ENCODE peak calls at places on chromosome 16, in five cellular contexts. X is thoracic aorta, Z is MM.1S, L is heart right ventricle, S is adipocyte. F is an unnamed sample.

GRCh38 chr16:30069575-30070462 is 4.3 kb downstream of the ALDOA start:
- DNase-seq in X (no peak), Z (no peak), L (no peak), S (no peak), F (no peak)

GRCh38 chr16:8959921-8960787 is 3.6 kb downstream of the USP7 start:
- DNase-seq in X (no peak), Z (peak; percentile 63), L (no peak), S (no peak), F (no peak)

GRCh38 chr16:57882797-57883196 is 80.5 kb upstream of the KIFC3 start:
- DNase-seq in X (no peak), Z (no peak), L (no peak), S (peak; percentile 14), F (no peak)

GRCh38 chr16:47213761-47214440 is 70.2 kb upstream of the NETO2 start:
- DNase-seq in X (no peak), Z (no peak), L (no peak), S (no peak), F (no peak)

GRCh38 chr16:2142942-2143868 is 5.2 kb upstream of the RAB26 start:
- DNase-seq in X (no peak), Z (no peak), L (no peak), S (no peak), F (no peak)

GRCh38 chr16:57203451-57203850 is 17.3 kb downstream of the RSPRY1 start:
- DNase-seq in X (no peak), Z (no peak), L (no peak), S (no peak), F (no peak)

GRCh38 chr16:24538756-24539294 is 541 bp upstream of the RBBP6 start:
- DNase-seq in X (no peak), Z (no peak), L (no peak), S (peak; percentile 87), F (no peak)

GRCh38 chr16:81485824-81486554 is 41.4 kb downstream of the CMIP start:
- DNase-seq in X (no peak), Z (no peak), L (no peak), S (no peak), F (no peak)

GRCh38 chr16:88471115-88471514 is 18.0 kb downstream of the ZFPM1 start:
- DNase-seq in X (no peak), Z (no peak), L (no peak), S (no peak), F (no peak)

GRCh38 chr16:75402174-75402820 is 31.0 kb downstream of the CFDP1 start:
- DNase-seq in X (no peak), Z (no peak), L (no peak), S (peak; percentile 61), F (no peak)

GRCh38 chr16:11024333-11025053 is 80.1 kb downstream of the CLEC16A start:
- DNase-seq in X (no peak), Z (no peak), L (no peak), S (no peak), F (no peak)

GRCh38 chr16:61595605-61596004 is 440.6 kb downstream of the CDH8 start:
- DNase-seq in X (no peak), Z (no peak), L (no peak), S (no peak), F (no peak)
- H3K9me3 ChIP-seq in X (peaks cover 14% of the 10 kb centered on the region), Z (no peaks in the 10 kb centered on the region), L (peaks cover 44% of the 10 kb centered on the region), S (peaks cover 21% of the 10 kb centered on the region), F (no peaks in the 10 kb centered on the region)

GRCh38 chr16:3305109-3306068 is at the start of the genes TIGD7 and ZNF75A:
- DNase-seq in X (peak; percentile 42), Z (peak; percentile 90), L (peak; percentile 89), S (peak; percentile 94), F (peak; percentile 66)
- H3K9me3 ChIP-seq in X (peaks cover 53% of the 10 kb centered on the region), Z (no peaks in the 10 kb centered on the region), L (peaks cover 68% of the 10 kb centered on the region), S (peaks cover 50% of the 10 kb centered on the region), F (peaks cover 16% of the 10 kb centered on the region)

DNA sequence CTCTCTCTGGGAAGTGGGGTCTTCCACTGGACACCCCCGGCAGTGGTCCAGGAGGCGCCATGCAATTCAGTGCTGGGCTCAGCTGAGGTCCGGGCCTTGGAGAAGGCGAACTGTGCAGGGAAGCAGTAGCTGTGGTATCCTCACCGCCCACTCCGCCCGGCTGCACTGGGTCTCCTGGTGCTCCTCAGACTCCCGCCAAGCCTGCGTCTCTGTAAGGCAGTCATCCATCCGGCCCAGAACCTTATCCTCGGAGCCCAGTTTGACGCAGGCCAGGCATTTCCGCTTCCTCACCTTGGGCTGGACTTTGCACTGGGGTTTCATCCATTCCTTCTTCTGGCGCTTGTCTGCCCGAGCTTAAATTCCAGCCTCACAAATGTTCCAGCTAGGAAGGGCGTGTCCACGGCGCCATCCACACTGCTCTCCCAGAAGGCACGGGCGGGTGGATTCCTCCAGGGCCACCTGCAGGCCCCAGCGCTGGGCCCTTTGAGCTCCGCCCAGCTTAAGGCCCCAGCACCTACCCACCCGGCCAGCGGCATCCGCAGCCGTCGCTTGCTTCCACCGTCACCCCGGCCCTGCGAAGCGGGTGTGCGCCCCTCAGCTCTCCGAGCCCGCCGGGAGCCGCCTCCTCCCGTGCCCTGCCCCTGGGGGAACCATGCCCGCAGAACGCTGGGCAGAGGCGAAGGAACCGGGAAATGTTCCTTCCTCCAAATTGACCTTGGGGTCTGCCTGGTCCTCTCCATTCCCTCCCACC is 1884.8 kb downstream of the TP53TG3F start:
- DNase-seq in X (no peak), Z (no peak), L (no peak), S (no peak), F (no peak)
- H3K9me3 ChIP-seq in X (peaks cover 8% of the 10 kb centered on the region), Z (no peaks in the 10 kb centered on the region), L (peaks cover 16% of the 10 kb centered on the region), S (peaks cover 14% of the 10 kb centered on the region), F (no peaks in the 10 kb centered on the region)

GRCh38 chr16:78990309-78990701 is 610.2 kb downstream of the MAF start:
- DNase-seq in X (no peak), Z (no peak), L (no peak), S (no peak), F (no peak)

GRCh38 chr16:78995441-78995840 is 605.1 kb downstream of the MAF start:
- DNase-seq in X (no peak), Z (no peak), L (no peak), S (no peak), F (no peak)

GRCh38 chr16:78992001-78992400 is 608.5 kb downstream of the MAF start:
- DNase-seq in X (no peak), Z (no peak), L (no peak), S (no peak), F (no peak)

GRCh38 chr16:78994135-78994534 is 606.4 kb downstream of the MAF start:
- DNase-seq in X (no peak), Z (no peak), L (no peak), S (no peak), F (no peak)

GRCh38 chr16:78993342-78993741 is 607.2 kb downstream of the MAF start:
- DNase-seq in X (no peak), Z (no peak), L (peak; percentile 31), S (no peak), F (no peak)
- H3K9me3 ChIP-seq in X (no peaks in the 10 kb centered on the region), Z (no peaks in the 10 kb centered on the region), L (no peaks in the 10 kb centered on the region), S (no peaks in the 10 kb centered on the region), F (no peaks in the 10 kb centered on the region)

F was measured in T-helper 17 cell.